ENCODE peak calls at places on chromosomes 13 and 19, in seven cellular contexts. One of them, this sample, is unnamed.

GRCh38 chr19:1764293-1764683 is 11.0 kb downstream of the ONECUT3 start:
- DNase-seq in aorta: no peak
- DNase-seq in progenitor cell of endocrine pancreas: no peak
- DNase-seq in putamen: no peak
- DNase-seq in neural crest cell: no peak
- DNase-seq in epithelial cell of prostate: no peak
- DNase-seq in memory B cell: no peak
- DNase-seq in this sample: no peak

GRCh38 chr13:23915308-23915707 is 18.0 kb upstream of the C1QTNF9B start:
- DNase-seq in neural crest cell: no peak
- DNase-seq in progenitor cell of endocrine pancreas: no peak
- DNase-seq in putamen: no peak
- DNase-seq in epithelial cell of prostate: no peak
- DNase-seq in aorta: no peak
- DNase-seq in memory B cell: no peak
- DNase-seq in this sample: no peak

GRCh38 chr19:45474941-45475516 is 7.2 kb downstream of the FOSB start:
- DNase-seq in memory B cell: peak
- DNase-seq in putamen: no peak
- DNase-seq in neural crest cell: no peak
- DNase-seq in progenitor cell of endocrine pancreas: no peak
- DNase-seq in epithelial cell of prostate: no peak
- DNase-seq in aorta: peak
- DNase-seq in this sample: no peak

GRCh38 chr13:80823472-80823871 is 482.5 kb upstream of the SPRY2 start:
- DNase-seq in putamen: no peak
- DNase-seq in aorta: no peak
- DNase-seq in progenitor cell of endocrine pancreas: no peak
- DNase-seq in memory B cell: no peak
- DNase-seq in epithelial cell of prostate: no peak
- DNase-seq in neural crest cell: no peak
- DNase-seq in this sample: no peak

GRCh38 chr13:114130708-114131580 is 1.5 kb downstream of the RASA3 start:
- DNase-seq in memory B cell: no peak
- DNase-seq in neural crest cell: no peak
- DNase-seq in progenitor cell of endocrine pancreas: no peak
- DNase-seq in putamen: peak
- DNase-seq in epithelial cell of prostate: peak
- DNase-seq in aorta: peak
- DNase-seq in this sample: no peak

GRCh38 chr13:111947876-111948275 is 119.1 kb upstream of the SOX1 start:
- DNase-seq in progenitor cell of endocrine pancreas: no peak
- DNase-seq in putamen: no peak
- DNase-seq in aorta: no peak
- DNase-seq in epithelial cell of prostate: no peak
- DNase-seq in neural crest cell: no peak
- DNase-seq in memory B cell: no peak
- DNase-seq in this sample: no peak

GRCh38 chr19:8635422-8635821 is 5.0 kb downstream of the NFILZ start:
- DNase-seq in memory B cell: no peak
- DNase-seq in neural crest cell: no peak
- DNase-seq in epithelial cell of prostate: no peak
- DNase-seq in progenitor cell of endocrine pancreas: no peak
- DNase-seq in aorta: no peak
- DNase-seq in putamen: no peak
- DNase-seq in this sample: no peak

GRCh38 chr19:13843104-13843921 is 33.6 kb upstream of the NANOS3 start:
- DNase-seq in progenitor cell of endocrine pancreas: no peak
- DNase-seq in aorta: peak
- DNase-seq in putamen: no peak
- DNase-seq in epithelial cell of prostate: no peak
- DNase-seq in memory B cell: no peak
- DNase-seq in neural crest cell: no peak
- DNase-seq in this sample: no peak

GRCh38 chr13:96984061-96984508 is 10.2 kb downstream of the OXGR1 start:
- DNase-seq in epithelial cell of prostate: peak
- DNase-seq in putamen: peak
- DNase-seq in neural crest cell: no peak
- DNase-seq in aorta: no peak
- DNase-seq in progenitor cell of endocrine pancreas: no peak
- DNase-seq in memory B cell: no peak
- DNase-seq in this sample: no peak

GRCh38 chr19:2603320-2603719 is 99.2 kb downstream of the GNG7 start:
- DNase-seq in epithelial cell of prostate: no peak
- DNase-seq in aorta: peak
- DNase-seq in putamen: no peak
- DNase-seq in memory B cell: no peak
- DNase-seq in neural crest cell: no peak
- DNase-seq in progenitor cell of endocrine pancreas: no peak
- DNase-seq in this sample: no peak

GRCh38 chr13:114282143-114282685 is 813 bp downstream of the UPF3A start:
- DNase-seq in memory B cell: no peak
- DNase-seq in aorta: peak
- DNase-seq in putamen: peak
- DNase-seq in epithelial cell of prostate: no peak
- DNase-seq in neural crest cell: peak
- DNase-seq in progenitor cell of endocrine pancreas: peak
- DNase-seq in this sample: no peak

GRCh38 chr13:38661276-38661675 is 25.6 kb upstream of the FREM2 start:
- DNase-seq in neural crest cell: no peak
- DNase-seq in epithelial cell of prostate: no peak
- DNase-seq in progenitor cell of endocrine pancreas: no peak
- DNase-seq in aorta: no peak
- DNase-seq in putamen: no peak
- DNase-seq in memory B cell: no peak
- DNase-seq in this sample: no peak

GRCh38 chr19:10805075-10805757 is 30.8 kb downstream of the TMED1 start:
- DNase-seq in putamen: no peak
- DNase-seq in aorta: no peak
- DNase-seq in progenitor cell of endocrine pancreas: no peak
- DNase-seq in neural crest cell: no peak
- DNase-seq in memory B cell: no peak
- DNase-seq in epithelial cell of prostate: no peak
- DNase-seq in this sample: no peak

GRCh38 chr19:47032171-47032811 is 12.7 kb downstream of the NPAS1 start:
- DNase-seq in neural crest cell: no peak
- DNase-seq in putamen: no peak
- DNase-seq in aorta: no peak
- DNase-seq in epithelial cell of prostate: no peak
- DNase-seq in memory B cell: peak
- DNase-seq in progenitor cell of endocrine pancreas: peak
- DNase-seq in this sample: no peak

GRCh38 chr19:3365447-3366103 is 808 bp upstream of the NFIC start:
- DNase-seq in putamen: no peak
- DNase-seq in progenitor cell of endocrine pancreas: no peak
- DNase-seq in neural crest cell: no peak
- DNase-seq in aorta: peak
- DNase-seq in memory B cell: no peak
- DNase-seq in epithelial cell of prostate: no peak
- DNase-seq in this sample: no peak

GRCh38 chr13:61406275-61406674 is 9.4 kb downstream of the PCDH20 start:
- DNase-seq in putamen: no peak
- DNase-seq in memory B cell: no peak
- DNase-seq in progenitor cell of endocrine pancreas: no peak
- DNase-seq in aorta: no peak
- DNase-seq in neural crest cell: no peak
- DNase-seq in epithelial cell of prostate: no peak
- DNase-seq in this sample: no peak

GRCh38 chr19:3932931-3933810 is at the start of gene NMRK2:
- DNase-seq in memory B cell: no peak
- DNase-seq in putamen: no peak
- DNase-seq in neural crest cell: no peak
- DNase-seq in epithelial cell of prostate: no peak
- DNase-seq in aorta: no peak
- DNase-seq in progenitor cell of endocrine pancreas: no peak
- DNase-seq in this sample: no peak

GRCh38 chr13:113365551-113365971 is 1.6 kb upstream of the GRTP1 start:
- DNase-seq in epithelial cell of prostate: no peak
- DNase-seq in neural crest cell: no peak
- DNase-seq in aorta: no peak
- DNase-seq in putamen: no peak
- DNase-seq in progenitor cell of endocrine pancreas: peak
- DNase-seq in memory B cell: no peak
- DNase-seq in this sample: no peak

This sample was measured in GM18507.